ENCODE peak calls at places on chromosomes 2 and 18, in seven cellular contexts. T is AG09319; R is activated naive CD8-positive, alpha-beta T cell treated with anti-CD3 and anti-CD28 coated beads, Interleukin-2, amount 50 U/mL, for 24 hours; Z is putamen; J is CD4-positive, alpha-beta T cell; X is neural crest cell; E is RPMI7951. P is an unnamed sample.

GRCh38 chr18:55821219-55821618 is 233.2 kb upstream of the TCF4 start:
- DNase-seq in E (peak), R (no peak), T (no peak), Z (no peak), J (no peak), X (no peak), P (no peak)

GRCh38 chr2:102386867-102387541 is 31.4 kb downstream of the IL18R1 start:
- DNase-seq in R (no peak), Z (no peak), X (no peak), T (no peak), E (no peak), J (no peak), P (no peak)

GRCh38 chr2:71562518-71562917 is 109.2 kb downstream of the DYSF start:
- DNase-seq in R (no peak), J (no peak), E (no peak), X (no peak), T (no peak), Z (no peak), P (no peak)

GRCh38 chr2:16613475-16613874 is 52.2 kb downstream of the CYRIA start:
- DNase-seq in E (no peak), R (no peak), J (no peak), T (no peak), X (no peak), Z (no peak), P (peak)

GRCh38 chr18:27735117-27735516 is 441.8 kb downstream of the CDH2 start:
- DNase-seq in R (no peak), X (no peak), Z (no peak), T (no peak), J (no peak), E (no peak), P (no peak)

GRCh38 chr2:219803294-219803693 is 175.9 kb downstream of the SLC4A3 start:
- DNase-seq in T (no peak), E (peak), R (no peak), J (no peak), Z (no peak), X (no peak), P (no peak)

GRCh38 chr2:215684448-215685217 is 248.8 kb upstream of the FN1 start:
- DNase-seq in J (no peak), T (no peak), R (no peak), E (peak), Z (no peak), X (no peak), P (no peak)

GRCh38 chr2:119735565-119735964 is 24.2 kb upstream of the PTPN4 start:
- DNase-seq in J (no peak), R (no peak), Z (no peak), E (no peak), X (no peak), T (no peak), P (no peak)

GRCh38 chr2:42928161-42928691 is 135.8 kb upstream of the HAAO start:
- DNase-seq in E (no peak), J (no peak), T (no peak), Z (no peak), R (no peak), X (no peak), P (no peak)

GRCh38 chr2:197777823-197778407 is 7.2 kb downstream of the BOLL start:
- DNase-seq in T (peak), X (peak), Z (peak), R (peak), E (peak), J (no peak), P (no peak)

P was measured in naive B cell.